ENCODE peak calls at places on chromosomes 2 and 18, in seven cellular contexts. One of them, this sample, is unnamed. For H3K4me1, the result is how much of the 10 kb centered on the place peaks cover.

GRCh38 chr2:115369380-115369779 is 926.9 kb downstream of the DPP10 start:
- DNase-seq in transverse colon: no peak
- DNase-seq in GM23248: no peak
- DNase-seq in neural progenitor cell: no peak
- DNase-seq in tibial nerve: no peak
- DNase-seq in IMR-90: no peak
- DNase-seq in right lobe of liver: no peak
- DNase-seq in this sample: no peak

GRCh38 chr2:102509749-102510148 is 36.7 kb downstream of the SLC9A4 start:
- DNase-seq in transverse colon: no peak
- DNase-seq in GM23248: no peak
- DNase-seq in neural progenitor cell: no peak
- DNase-seq in tibial nerve: no peak
- DNase-seq in IMR-90: peak
- DNase-seq in right lobe of liver: no peak
- DNase-seq in this sample: no peak

GRCh38 chr18:2304378-2305175 is 266.7 kb downstream of the METTL4 start:
- DNase-seq in transverse colon: no peak
- DNase-seq in GM23248: peak
- DNase-seq in neural progenitor cell: no peak
- DNase-seq in tibial nerve: no peak
- DNase-seq in IMR-90: peak
- DNase-seq in right lobe of liver: no peak
- DNase-seq in this sample: no peak

GRCh38 chr2:151671198-151671597 is 63.1 kb downstream of the NEB start:
- DNase-seq in transverse colon: no peak
- DNase-seq in GM23248: no peak
- DNase-seq in neural progenitor cell: no peak
- DNase-seq in tibial nerve: no peak
- DNase-seq in IMR-90: no peak
- DNase-seq in right lobe of liver: no peak
- DNase-seq in this sample: no peak

GRCh38 chr2:124131271-124131670 is 106.2 kb downstream of the CNTNAP5 start:
- DNase-seq in transverse colon: no peak
- DNase-seq in GM23248: no peak
- DNase-seq in neural progenitor cell: no peak
- DNase-seq in tibial nerve: no peak
- DNase-seq in IMR-90: no peak
- DNase-seq in right lobe of liver: no peak
- DNase-seq in this sample: no peak

GRCh38 chr2:241379481-241380480 is 23.7 kb downstream of the FARP2 start:
- DNase-seq in transverse colon: no peak
- DNase-seq in GM23248: peak
- DNase-seq in neural progenitor cell: no peak
- DNase-seq in tibial nerve: no peak
- DNase-seq in IMR-90: peak
- DNase-seq in right lobe of liver: no peak
- DNase-seq in this sample: no peak

GRCh38 chr18:46528037-46528436 is 129.0 kb downstream of the LOXHD1 start:
- DNase-seq in transverse colon: no peak
- DNase-seq in GM23248: no peak
- DNase-seq in neural progenitor cell: no peak
- DNase-seq in tibial nerve: no peak
- DNase-seq in IMR-90: no peak
- DNase-seq in right lobe of liver: no peak
- DNase-seq in this sample: no peak

GRCh38 chr2:53452400-53452799 is 315.2 kb upstream of the CHAC2 start:
- DNase-seq in transverse colon: no peak
- DNase-seq in GM23248: no peak
- DNase-seq in neural progenitor cell: no peak
- DNase-seq in tibial nerve: no peak
- DNase-seq in IMR-90: no peak
- DNase-seq in right lobe of liver: no peak
- DNase-seq in this sample: no peak

GRCh38 chr2:42100696-42101585 is 53.1 kb downstream of the PKDCC start:
- DNase-seq in transverse colon: peak
- DNase-seq in GM23248: peak
- DNase-seq in neural progenitor cell: peak
- DNase-seq in tibial nerve: no peak
- DNase-seq in IMR-90: peak
- DNase-seq in right lobe of liver: peak
- DNase-seq in this sample: peak

GRCh38 chr2:226890286-226890685 is 54.4 kb downstream of the RHBDD1 start:
- DNase-seq in transverse colon: no peak
- DNase-seq in GM23248: no peak
- DNase-seq in neural progenitor cell: no peak
- DNase-seq in tibial nerve: no peak
- DNase-seq in IMR-90: no peak
- DNase-seq in right lobe of liver: no peak
- DNase-seq in this sample: no peak

GRCh38 chr2:120291464-120292311 is 39.0 kb downstream of the RALB start:
- DNase-seq in transverse colon: no peak
- DNase-seq in GM23248: peak
- DNase-seq in neural progenitor cell: no peak
- DNase-seq in tibial nerve: no peak
- DNase-seq in IMR-90: peak
- DNase-seq in right lobe of liver: no peak
- DNase-seq in this sample: no peak

GRCh38 chr2:90069290-90069894 is 1377.9 kb downstream of the RPIA start:
- DNase-seq in transverse colon: peak
- DNase-seq in GM23248: peak
- DNase-seq in neural progenitor cell: no peak
- DNase-seq in tibial nerve: no peak
- DNase-seq in IMR-90: no peak
- DNase-seq in right lobe of liver: peak
- DNase-seq in this sample: no peak

GRCh38 chr18:36798738-36799473 is 29.9 kb downstream of the TPGS2 start:
- DNase-seq in transverse colon: no peak
- DNase-seq in GM23248: peak
- DNase-seq in neural progenitor cell: peak
- DNase-seq in tibial nerve: no peak
- DNase-seq in IMR-90: peak
- DNase-seq in right lobe of liver: no peak
- DNase-seq in this sample: no peak

GRCh38 chr18:63000839-63001238 is 285.5 kb downstream of the PHLPP1 start:
- DNase-seq in transverse colon: no peak
- DNase-seq in GM23248: no peak
- DNase-seq in neural progenitor cell: no peak
- DNase-seq in tibial nerve: no peak
- DNase-seq in IMR-90: no peak
- DNase-seq in right lobe of liver: no peak
- DNase-seq in this sample: no peak

GRCh38 chr2:74415762-74416395 is 5.5 kb downstream of the C2orf81 start:
- DNase-seq in transverse colon: no peak
- DNase-seq in GM23248: peak
- DNase-seq in neural progenitor cell: no peak
- DNase-seq in tibial nerve: no peak
- DNase-seq in IMR-90: no peak
- DNase-seq in right lobe of liver: no peak
- DNase-seq in this sample: no peak

GRCh38 chr2:98771771-98772521 is 41.0 kb upstream of the MGAT4A start:
- DNase-seq in transverse colon: no peak
- DNase-seq in GM23248: no peak
- DNase-seq in neural progenitor cell: no peak
- DNase-seq in tibial nerve: no peak
- DNase-seq in IMR-90: no peak
- DNase-seq in right lobe of liver: no peak
- DNase-seq in this sample: peak

GRCh38 chr2:38192976-38193375 is 117.0 kb upstream of the CYP1B1 start:
- DNase-seq in transverse colon: no peak
- DNase-seq in GM23248: no peak
- DNase-seq in neural progenitor cell: no peak
- DNase-seq in tibial nerve: no peak
- DNase-seq in IMR-90: no peak
- DNase-seq in right lobe of liver: no peak
- DNase-seq in this sample: no peak

GRCh38 chr2:231642631-231643493 is 50.2 kb downstream of the TEX44 start:
- DNase-seq in transverse colon: peak
- DNase-seq in GM23248: peak
- DNase-seq in neural progenitor cell: no peak
- DNase-seq in tibial nerve: peak
- DNase-seq in IMR-90: peak
- DNase-seq in right lobe of liver: peak
- DNase-seq in this sample: peak

GRCh38 chr2:219527076-219527394 is 12.8 kb downstream of the ASIC4 start:
- DNase-seq in transverse colon: no peak
- DNase-seq in GM23248: no peak
- DNase-seq in neural progenitor cell: no peak
- DNase-seq in tibial nerve: no peak
- DNase-seq in IMR-90: no peak
- DNase-seq in right lobe of liver: no peak
- DNase-seq in this sample: no peak

GRCh38 chr2:111909079-111909478 is 10.7 kb downstream of the MERTK start:
- DNase-seq in transverse colon: no peak
- DNase-seq in GM23248: no peak
- DNase-seq in neural progenitor cell: peak
- DNase-seq in tibial nerve: no peak
- DNase-seq in IMR-90: no peak
- DNase-seq in right lobe of liver: no peak
- DNase-seq in this sample: no peak
- H3K4me1 ChIP-seq in transverse colon: under half
- H3K4me1 ChIP-seq in GM23248: under half
- H3K4me1 ChIP-seq in neural progenitor cell: under half
- H3K4me1 ChIP-seq in tibial nerve: under half
- H3K4me1 ChIP-seq in IMR-90: under half
- H3K4me1 ChIP-seq in right lobe of liver: half or more
- H3K4me1 ChIP-seq in this sample: under half

GRCh38 chr2:54613794-54614257 is 109.6 kb upstream of the EML6 start:
- DNase-seq in transverse colon: no peak
- DNase-seq in GM23248: peak
- DNase-seq in neural progenitor cell: no peak
- DNase-seq in tibial nerve: no peak
- DNase-seq in IMR-90: peak
- DNase-seq in right lobe of liver: no peak
- DNase-seq in this sample: no peak

GRCh38 chr2:54614815-54615214 is 108.6 kb upstream of the EML6 start:
- DNase-seq in transverse colon: no peak
- DNase-seq in GM23248: no peak
- DNase-seq in neural progenitor cell: no peak
- DNase-seq in tibial nerve: no peak
- DNase-seq in IMR-90: no peak
- DNase-seq in right lobe of liver: no peak
- DNase-seq in this sample: no peak

GRCh38 chr2:54613361-54613760 is 110.1 kb upstream of the EML6 start:
- DNase-seq in transverse colon: no peak
- DNase-seq in GM23248: no peak
- DNase-seq in neural progenitor cell: no peak
- DNase-seq in tibial nerve: no peak
- DNase-seq in IMR-90: peak
- DNase-seq in right lobe of liver: no peak
- DNase-seq in this sample: no peak

GRCh38 chr2:54617409-54617808 is 106.1 kb upstream of the EML6 start:
- DNase-seq in transverse colon: no peak
- DNase-seq in GM23248: no peak
- DNase-seq in neural progenitor cell: no peak
- DNase-seq in tibial nerve: no peak
- DNase-seq in IMR-90: no peak
- DNase-seq in right lobe of liver: no peak
- DNase-seq in this sample: no peak

GRCh38 chr2:54615832-54616534 is 107.5 kb upstream of the EML6 start:
- DNase-seq in transverse colon: no peak
- DNase-seq in GM23248: no peak
- DNase-seq in neural progenitor cell: no peak
- DNase-seq in tibial nerve: no peak
- DNase-seq in IMR-90: no peak
- DNase-seq in right lobe of liver: no peak
- DNase-seq in this sample: no peak
- H3K4me1 ChIP-seq in transverse colon: under half
- H3K4me1 ChIP-seq in GM23248: under half
- H3K4me1 ChIP-seq in neural progenitor cell: under half
- H3K4me1 ChIP-seq in tibial nerve: under half
- H3K4me1 ChIP-seq in IMR-90: under half
- H3K4me1 ChIP-seq in right lobe of liver: half or more
- H3K4me1 ChIP-seq in this sample: under half

DNA sequence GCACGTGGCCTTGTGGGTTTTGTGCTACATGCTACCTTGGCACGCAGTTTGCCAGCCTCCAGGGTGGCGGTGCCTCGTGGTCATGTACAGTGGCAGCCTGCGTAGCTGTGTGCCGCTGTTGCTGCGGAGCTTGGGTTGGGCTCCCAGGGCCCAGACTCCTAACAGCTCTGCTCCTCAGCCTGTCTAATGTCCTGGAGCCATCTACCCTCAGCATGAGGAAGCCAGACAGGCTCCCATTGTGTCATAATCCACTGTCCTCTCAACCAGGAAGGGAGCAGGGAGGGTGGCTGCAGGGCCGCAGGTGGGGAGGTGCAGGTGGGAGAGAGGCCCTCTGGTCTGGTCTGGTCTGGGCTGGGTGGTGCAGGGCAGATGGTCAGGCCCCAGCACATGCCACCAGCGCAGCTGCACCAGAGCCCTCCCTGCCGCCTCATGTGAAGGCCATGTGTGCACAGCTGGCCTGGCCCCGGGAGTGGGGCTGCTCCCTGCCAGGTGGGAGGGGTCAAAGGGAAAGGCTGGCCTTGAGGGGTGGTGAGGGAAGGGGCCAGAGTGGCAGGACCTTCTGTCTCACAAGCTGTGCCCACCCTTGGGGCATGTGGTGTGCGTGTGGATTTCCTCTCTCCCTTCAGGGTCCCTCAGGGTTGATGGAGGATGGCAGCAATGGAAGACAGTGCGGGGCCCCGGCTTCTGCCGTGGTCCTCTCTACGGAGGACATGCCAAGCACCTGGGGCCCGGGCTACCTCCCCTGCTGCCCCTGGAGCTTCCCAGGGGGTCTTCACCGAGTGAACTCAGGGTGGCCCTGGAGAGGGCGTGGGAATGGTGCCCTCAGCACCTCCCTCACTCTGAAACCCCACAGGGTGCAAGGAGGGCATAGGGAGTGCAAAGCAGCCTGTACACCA is 4.8 kb downstream of the ATOH8 start:
- DNase-seq in transverse colon: no peak
- DNase-seq in GM23248: peak
- DNase-seq in neural progenitor cell: no peak
- DNase-seq in tibial nerve: no peak
- DNase-seq in IMR-90: no peak
- DNase-seq in right lobe of liver: peak
- DNase-seq in this sample: no peak
- H3K4me1 ChIP-seq in transverse colon: under half
- H3K4me1 ChIP-seq in GM23248: half or more
- H3K4me1 ChIP-seq in neural progenitor cell: under half
- H3K4me1 ChIP-seq in tibial nerve: under half
- H3K4me1 ChIP-seq in IMR-90: under half
- H3K4me1 ChIP-seq in right lobe of liver: half or more
- H3K4me1 ChIP-seq in this sample: under half

DNA sequence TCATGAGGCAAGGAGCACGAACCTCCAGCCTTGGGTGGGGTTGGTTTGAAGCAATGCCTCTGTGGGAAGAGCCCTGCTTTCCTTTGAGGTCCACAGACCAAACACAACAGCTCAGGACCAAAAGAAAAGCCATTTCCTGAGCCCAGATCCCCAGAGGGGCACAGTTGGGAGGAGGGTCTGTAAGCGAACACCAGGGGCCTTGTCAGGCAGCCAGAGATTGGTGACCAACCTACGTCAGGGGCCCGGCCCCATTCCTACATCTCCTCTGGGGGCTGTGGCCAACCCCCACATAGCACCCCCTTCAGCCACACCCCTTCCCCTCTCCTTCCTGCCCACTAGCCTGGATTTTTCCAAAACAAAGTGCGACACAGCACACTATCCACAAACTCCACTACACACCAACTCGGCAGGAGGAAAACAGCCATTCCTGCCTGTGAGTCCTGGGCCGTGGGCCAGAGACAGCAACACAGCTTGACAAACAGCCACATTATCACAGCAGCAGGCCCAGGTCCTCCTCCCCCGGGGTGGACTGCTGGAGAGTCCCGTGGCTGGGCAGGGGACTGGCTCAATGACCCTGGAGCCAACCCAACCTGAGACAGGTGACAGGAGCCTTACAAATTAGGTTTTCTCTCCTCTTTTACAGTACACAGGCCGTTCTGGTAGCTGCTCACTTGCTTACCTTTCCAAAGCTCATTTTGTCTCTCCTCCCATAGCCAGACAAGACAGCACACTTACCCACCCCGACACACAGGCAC is 98.8 kb downstream of the TNS1 start:
- DNase-seq in transverse colon: peak
- DNase-seq in GM23248: peak
- DNase-seq in neural progenitor cell: no peak
- DNase-seq in tibial nerve: peak
- DNase-seq in IMR-90: peak
- DNase-seq in right lobe of liver: peak
- DNase-seq in this sample: no peak
- H3K4me1 ChIP-seq in transverse colon: half or more
- H3K4me1 ChIP-seq in GM23248: under half
- H3K4me1 ChIP-seq in neural progenitor cell: under half
- H3K4me1 ChIP-seq in tibial nerve: half or more
- H3K4me1 ChIP-seq in IMR-90: under half
- H3K4me1 ChIP-seq in right lobe of liver: half or more
- H3K4me1 ChIP-seq in this sample: under half

This sample was measured in effector memory CD4-positive, alpha-beta T cell.